ENCODE peak calls at places on chromosomes 1 and 21, in seven cellular contexts. X is activated CD4-positive, alpha-beta T cell treated with anti-CD3 and anti-CD28 coated beads, Interleukin-2, amount 50 U/mL, for 24 hours; G is upper lobe of right lung; Y is kidney; N is AG10803; M is NCI-H510A treated with DMSO at 0.1 percent for 48 hours; B is GM20000. Z is an unnamed sample.

GRCh38 chr1:103461171-103462105 is 64.1 kb upstream of the RNPC3 start:
- DNase-seq in X (no peak), G (no peak), Y (no peak), N (peak; percentile 17), M (peak; percentile 44), B (peak; percentile 10), Z (no peak)

GRCh38 chr1:16050328-16050727 is 6.7 kb downstream of the CLCNKB start:
- DNase-seq in X (no peak), G (no peak), Y (no peak), N (no peak), M (no peak), B (no peak), Z (no peak)

GRCh38 chr1:68571499-68571898 is 74.6 kb upstream of the DEPDC1 start:
- DNase-seq in X (no peak), G (no peak), Y (no peak), N (no peak), M (no peak), B (no peak), Z (no peak)

GRCh38 chr1:153790996-153791855 is 16.0 kb downstream of the SLC27A3 start:
- DNase-seq in X (no peak), G (no peak), Y (peak; percentile 55), N (peak; percentile 95), M (no peak), B (peak; percentile 87), Z (peak; percentile 86)

GRCh38 chr21:41932191-41932575 is 21.6 kb downstream of the C2CD2 start:
- DNase-seq in X (no peak), G (no peak), Y (no peak), N (peak; percentile 76), M (no peak), B (no peak), Z (peak; percentile 87)

GRCh38 chr1:99659755-99660210 is 13.9 kb downstream of the PALMD start:
- DNase-seq in X (no peak), G (no peak), Y (no peak), N (peak; percentile 52), M (peak; percentile 37), B (no peak), Z (no peak)

GRCh38 chr1:10122926-10123325 is 87.4 kb upstream of the KIF1B start:
- DNase-seq in X (no peak), G (no peak), Y (no peak), N (peak; percentile 43), M (no peak), B (no peak), Z (no peak)

GRCh38 chr1:234875953-234876814 is 252.5 kb downstream of the TOMM20 start:
- DNase-seq in X (no peak), G (peak; percentile 66), Y (no peak), N (no peak), M (peak; percentile 81), B (peak; percentile 56), Z (no peak)

GRCh38 chr1:57422271-57423134 is 1.4 kb downstream of the DAB1 start:
- DNase-seq in X (no peak), G (no peak), Y (no peak), N (peak; percentile 36), M (peak; percentile 22), B (no peak), Z (no peak)

GRCh38 chr1:169618367-169618766 is 11.6 kb downstream of the SELP start:
- DNase-seq in X (no peak), G (no peak), Y (no peak), N (no peak), M (no peak), B (no peak), Z (no peak)

GRCh38 chr21:29827236-29827635 is 112.6 kb downstream of the GRIK1 start:
- DNase-seq in X (no peak), G (no peak), Y (no peak), N (no peak), M (no peak), B (no peak), Z (no peak)

GRCh38 chr1:70948618-70949017 is 99.0 kb downstream of the PTGER3 start:
- DNase-seq in X (no peak), G (no peak), Y (no peak), N (no peak), M (no peak), B (no peak), Z (no peak)

GRCh38 chr1:12456979-12457378 is 161.0 kb downstream of the DHRS3 start:
- DNase-seq in X (no peak), G (no peak), Y (no peak), N (peak; percentile 93), M (no peak), B (no peak), Z (no peak)

GRCh38 chr1:111208921-111209320 is 8.5 kb upstream of the DENND2D start:
- DNase-seq in X (no peak), G (no peak), Y (no peak), N (no peak), M (no peak), B (no peak), Z (no peak)

GRCh38 chr1:21311016-21311415 is 20.8 kb upstream of the ECE1 start:
- DNase-seq in X (no peak), G (no peak), Y (no peak), N (peak; percentile 58), M (no peak), B (no peak), Z (no peak)

GRCh38 chr21:37783016-37783415 is 133.2 kb downstream of the KCNJ6 start:
- DNase-seq in X (no peak), G (no peak), Y (no peak), N (peak; percentile 78), M (no peak), B (no peak), Z (no peak)

GRCh38 chr1:151841141-151841540 is 1.5 kb upstream of the C2CD4D start:
- DNase-seq in X (no peak), G (no peak), Y (no peak), N (no peak), M (no peak), B (no peak), Z (no peak)

GRCh38 chr1:27599605-27600499 is 4.1 kb downstream of the AHDC1 start:
- DNase-seq in X (no peak), G (no peak), Y (no peak), N (no peak), M (peak; percentile 51), B (no peak), Z (no peak)

GRCh38 chr1:234960722-234961467 is 167.7 kb downstream of the TOMM20 start:
- DNase-seq in X (no peak), G (no peak), Y (no peak), N (peak; percentile 44), M (peak; percentile 63), B (no peak), Z (no peak)

GRCh38 chr1:9871021-9871420 is 39.0 kb downstream of the CTNNBIP1 start:
- DNase-seq in X (no peak), G (no peak), Y (peak; percentile 26), N (no peak), M (no peak), B (no peak), Z (no peak)

GRCh38 chr1:22953392-22954141 is 19.1 kb downstream of the LACTBL1 start:
- DNase-seq in X (no peak), G (no peak), Y (no peak), N (no peak), M (no peak), B (no peak), Z (no peak)

GRCh38 chr1:43492816-43493215 is 37.9 kb upstream of the PTPRF start:
- DNase-seq in X (no peak), G (no peak), Y (no peak), N (peak; percentile 42), M (no peak), B (no peak), Z (no peak)

Z was measured in mesenteric fat pad.